ENCODE peak calls at places on chromosome 4, in four cellular contexts. P, Y, D and V are unnamed samples.
A peak's percentile ranks its signal among the peaks of the same experiment; 100 is the strongest.

GRCh38 chr4:105113800-105114199 is 32.9 kb upstream of the TET2 start:
- DNase-seq in P (no peak), Y (peak; percentile 36), D (no peak), V (no peak)

GRCh38 chr4:55359397-55359916 is 13.4 kb downstream of the SRD5A3 start:
- DNase-seq in P (no peak), Y (no peak), D (no peak), V (no peak)

GRCh38 chr4:102554482-102554881 is 53.3 kb downstream of the NFKB1 start:
- DNase-seq in P (no peak), Y (peak; percentile 39), D (no peak), V (no peak)

GRCh38 chr4:42281324-42282020 is 115.8 kb upstream of the SHISA3 start:
- DNase-seq in P (no peak), Y (peak; percentile 47), D (no peak), V (no peak)

GRCh38 chr4:150117094-150117493 is 38.8 kb downstream of the DCLK2 start:
- DNase-seq in P (no peak), Y (peak; percentile 28), D (no peak), V (no peak)

GRCh38 chr4:8303485-8304281 is 34.1 kb downstream of the HTRA3 start:
- DNase-seq in P (peak; percentile 71), Y (peak; percentile 90), D (no peak), V (no peak)

GRCh38 chr4:126778348-126778747 is 854.4 kb upstream of the INTU start:
- DNase-seq in P (no peak), Y (peak; percentile 69), D (no peak), V (no peak)

GRCh38 chr4:184322328-184323025 is 104.8 kb upstream of the ENPP6 start:
- DNase-seq in P (peak; percentile 19), Y (peak; percentile 62), D (no peak), V (no peak)

GRCh38 chr4:73944061-73944875 is 37.6 kb downstream of the PF4 start:
- DNase-seq in P (no peak), Y (no peak), D (peak; percentile 82), V (peak; percentile 45)

GRCh38 chr4:119872344-119873031 is 194.2 kb downstream of the MAD2L1 start:
- DNase-seq in P (no peak), Y (peak; percentile 85), D (no peak), V (peak; percentile 3)

GRCh38 chr4:143382539-143382938 is 45.9 kb downstream of the GAB1 start:
- DNase-seq in P (no peak), Y (peak; percentile 74), D (no peak), V (no peak)

GRCh38 chr4:2462992-2463762 is 5.7 kb upstream of the RNF4 start:
- DNase-seq in P (no peak), Y (no peak), D (no peak), V (no peak)

GRCh38 chr4:17117746-17118145 is 219.3 kb upstream of the LDB2 start:
- DNase-seq in P (no peak), Y (no peak), D (no peak), V (no peak)

GRCh38 chr4:41146716-41147506 is 67.4 kb downstream of the APBB2 start:
- DNase-seq in P (no peak), Y (peak; percentile 88), D (no peak), V (no peak)

GRCh38 chr4:80322716-80323115 is 12.8 kb upstream of the CFAP299 start:
- DNase-seq in P (no peak), Y (peak; percentile 56), D (no peak), V (peak; percentile 24)

GRCh38 chr4:171940656-171941055 is 127.5 kb downstream of the GALNTL6 start:
- DNase-seq in P (no peak), Y (no peak), D (no peak), V (no peak)

GRCh38 chr4:54961357-54961975 is 163.9 kb downstream of the KDR start:
- DNase-seq in P (peak; percentile 47), Y (peak; percentile 28), D (no peak), V (peak; percentile 12)

GRCh38 chr4:51885371-51885770 is 42.4 kb downstream of the DCUN1D4 start:
- DNase-seq in P (peak; percentile 7), Y (peak; percentile 50), D (no peak), V (peak; percentile 5)